ENCODE peak calls at places on chromosomes 12 and 14, in nine cellular contexts. H, V, O, E, K, W, G, J and P are unnamed samples.

GRCh38 chr14:89171168-89171567 is 245.9 kb downstream of the FOXN3 start:
- DNase-seq in E (no peak), K (no peak), H (no peak), W (peak), G (no peak), O (no peak), V (no peak), J (no peak), P (no peak)

GRCh38 chr14:36646664-36647416 is 14.8 kb upstream of the PAX9 start:
- DNase-seq in K (no peak), O (no peak), W (no peak), J (no peak), H (no peak), E (no peak), V (no peak), G (no peak), P (no peak)

GRCh38 chr14:99320105-99320572 is 48.1 kb upstream of the BCL11B start:
- DNase-seq in E (peak), O (peak), K (peak), W (no peak), G (peak), V (peak), J (no peak), H (peak), P (no peak)

GRCh38 chr14:29643415-29644206 is 284.0 kb downstream of the PRKD1 start:
- DNase-seq in O (peak), E (peak), J (no peak), G (no peak), V (no peak), W (peak), K (no peak), H (no peak), P (no peak)

GRCh38 chr12:63206494-63206893 is 55.5 kb upstream of the AVPR1A start:
- DNase-seq in K (no peak), G (no peak), E (no peak), W (no peak), J (no peak), V (no peak), H (no peak), O (no peak), P (no peak)

GRCh38 chr12:53485955-53486729 is 13.1 kb downstream of the MAP3K12 start:
- DNase-seq in H (no peak), V (no peak), K (no peak), O (no peak), J (no peak), E (no peak), G (no peak), W (no peak), P (no peak)

GRCh38 chr12:63928305-63928704 is 83.8 kb downstream of the SRGAP1 start:
- DNase-seq in V (no peak), G (no peak), J (no peak), E (no peak), W (no peak), O (no peak), H (no peak), K (no peak), P (no peak)

GRCh38 chr12:106387847-106388246 is 30.3 kb downstream of the POLR3B start:
- DNase-seq in O (no peak), V (no peak), W (no peak), H (no peak), E (no peak), K (no peak), J (no peak), G (no peak), P (no peak)

GRCh38 chr14:72261068-72261467 is 328.8 kb downstream of the RGS6 start:
- DNase-seq in V (no peak), W (no peak), J (no peak), H (no peak), K (no peak), O (no peak), G (no peak), E (no peak), P (no peak)

GRCh38 chr14:103880334-103880985 is 33.1 kb upstream of the PPP1R13B start:
- DNase-seq in W (peak), G (peak), E (peak), O (peak), H (peak), J (peak), K (no peak), V (no peak), P (peak)

GRCh38 chr12:76303365-76303764 is 44.9 kb downstream of the BBS10 start:
- DNase-seq in O (peak), H (no peak), J (no peak), E (no peak), G (no peak), V (no peak), K (no peak), W (peak), P (no peak)

GRCh38 chr14:86420131-86420530 is 890.2 kb downstream of the FLRT2 start:
- DNase-seq in V (no peak), G (no peak), J (no peak), O (no peak), W (no peak), K (no peak), E (no peak), H (no peak), P (no peak)

GRCh38 chr14:64720190-64720589 is 16.0 kb downstream of the PLEKHG3 start:
- DNase-seq in E (peak), H (no peak), W (peak), J (no peak), V (no peak), K (no peak), O (peak), G (no peak), P (no peak)

GRCh38 chr12:114812858-114813761 is 129.1 kb upstream of the TBX3 start:
- DNase-seq in G (no peak), O (peak), V (no peak), E (no peak), W (peak), H (no peak), K (no peak), J (no peak), P (no peak)

GRCh38 chr14:101476258-101476930 is 84.9 kb upstream of the DIO3 start:
- DNase-seq in W (no peak), J (peak), V (no peak), E (no peak), H (no peak), O (no peak), K (no peak), G (no peak), P (no peak)

GRCh38 chr12:75725505-75726120 is 214.2 kb upstream of the KRR1 start:
- DNase-seq in V (no peak), H (no peak), W (peak), G (no peak), K (no peak), J (no peak), O (peak), E (peak), P (no peak)

GRCh38 chr12:63038361-63039100 is 103.6 kb upstream of the PPM1H start:
- DNase-seq in V (no peak), K (no peak), O (no peak), W (no peak), G (no peak), J (no peak), E (no peak), H (no peak), P (no peak)

GRCh38 chr14:31232081-31232480 is 24.5 kb upstream of the HECTD1 start:
- DNase-seq in J (no peak), W (no peak), E (no peak), K (no peak), H (no peak), V (no peak), G (no peak), O (no peak), P (no peak)

GRCh38 chr14:39733741-39734140 is 301.5 kb upstream of the FBXO33 start:
- DNase-seq in E (no peak), O (no peak), H (no peak), J (no peak), W (no peak), G (no peak), V (no peak), K (no peak), P (no peak)

GRCh38 chr12:109786799-109787198 is 46.4 kb downstream of the TRPV4 start:
- DNase-seq in W (no peak), O (no peak), K (no peak), V (no peak), J (no peak), G (no peak), E (no peak), H (no peak), P (no peak)

GRCh38 chr14:100132161-100132902 is 27.1 kb downstream of the DEGS2 start:
- DNase-seq in H (no peak), K (no peak), O (no peak), W (no peak), J (peak), G (no peak), V (no peak), E (no peak), P (no peak)

GRCh38 chr12:101746661-101747060 is 7.4 kb upstream of the SYCP3 start:
- DNase-seq in O (no peak), K (no peak), G (no peak), E (no peak), J (no peak), H (no peak), W (no peak), V (no peak), P (no peak)

GRCh38 chr14:103232338-103232808 is 101.7 kb upstream of the EIF5 start:
- DNase-seq in O (no peak), W (no peak), E (no peak), J (no peak), V (no peak), H (no peak), K (no peak), G (no peak), P (no peak)

GRCh38 chr12:12365931-12366431 is 9.1 kb downstream of the BORCS5 start:
- DNase-seq in W (peak), V (no peak), K (no peak), H (no peak), O (no peak), G (no peak), E (no peak), J (no peak), P (no peak)

GRCh38 chr14:77376380-77376770 is 519 bp downstream of the TMED8 start:
- DNase-seq in E (peak), V (no peak), K (peak), G (no peak), O (peak), J (peak), H (peak), W (no peak), P (no peak)